ENCODE peak calls at places on chromosome 9, in nine cellular contexts. R is OCI-LY7; Y is fibroblast of gingiva; D is stimulated activated CD8-positive, alpha-beta memory T cell treated with anti-CD3 and anti-CD28 coated beads, Interleukin-7, amount 100 ng/mL, for 1 hour; O is amniotic stem cell; A is GM12892; V is CD8-positive, alpha-beta T cell; I is iris pigment epithelial cell; G is left ventricle myocardium inferior. S is an unnamed sample.

GRCh38 chr9:4936823-4937222 is 48.2 kb upstream of the JAK2 start:
- DNase-seq in Y (no peak), I (no peak), O (no peak), V (no peak), G (no peak), R (no peak), A (no peak), D (no peak), S (no peak)

GRCh38 chr9:36017278-36017677 is 19.4 kb upstream of the RECK start:
- DNase-seq in G (no peak), Y (no peak), R (no peak), O (no peak), I (no peak), D (no peak), V (no peak), A (no peak), S (no peak)

GRCh38 chr9:127805620-127806019 is 2.9 kb downstream of the FPGS start:
- DNase-seq in D (no peak), O (no peak), V (no peak), R (peak; percentile 65), A (no peak), G (no peak), Y (no peak), I (peak; percentile 31), S (no peak)

GRCh38 chr9:123434619-123435240 is 78.7 kb downstream of the CRB2 start:
- DNase-seq in A (no peak), D (no peak), R (no peak), G (no peak), Y (no peak), V (no peak), I (no peak), O (no peak), S (no peak)

GRCh38 chr9:73719660-73720059 is 568.0 kb downstream of the ANXA1 start:
- DNase-seq in I (peak; percentile 28), G (no peak), V (no peak), Y (no peak), R (no peak), A (no peak), D (no peak), O (no peak), S (no peak)

GRCh38 chr9:10366171-10366779 is 246.5 kb downstream of the PTPRD start:
- DNase-seq in R (peak; percentile 28), D (no peak), V (no peak), O (no peak), Y (no peak), I (peak; percentile 30), A (no peak), G (no peak), S (no peak)

GRCh38 chr9:114666841-114667240 is 9.2 kb upstream of the TEX53 start:
- DNase-seq in V (no peak), A (no peak), Y (no peak), D (no peak), R (no peak), O (no peak), G (no peak), I (no peak), S (no peak)

GRCh38 chr9:77816641-77817341 is 168.7 kb upstream of the GNA14 start:
- DNase-seq in D (no peak), G (no peak), O (no peak), I (peak; percentile 59), R (no peak), V (no peak), Y (no peak), A (no peak), S (no peak)

GRCh38 chr9:34224349-34224748 is 45.5 kb downstream of the UBAP1 start:
- DNase-seq in O (no peak), R (no peak), I (no peak), D (no peak), V (no peak), Y (no peak), A (no peak), G (no peak), S (no peak)

GRCh38 chr9:72990397-72991182 is 37.7 kb upstream of the ALDH1A1 start:
- DNase-seq in R (no peak), I (no peak), Y (no peak), O (no peak), A (no peak), G (no peak), D (no peak), V (no peak), S (no peak)

GRCh38 chr9:99931155-99931840 is 24.8 kb downstream of the STX17 start:
- DNase-seq in V (no peak), D (no peak), G (no peak), R (no peak), O (no peak), I (peak; percentile 29), Y (no peak), A (no peak), S (no peak)

GRCh38 chr9:132970306-132971062 is 8.0 kb upstream of the GFI1B start:
- DNase-seq in O (no peak), R (no peak), D (no peak), I (no peak), G (no peak), Y (no peak), V (no peak), A (no peak), S (no peak)

GRCh38 chr9:137349471-137350033 is 47.5 kb upstream of the NRARP start:
- DNase-seq in G (no peak), I (no peak), R (no peak), A (no peak), Y (no peak), D (no peak), V (no peak), O (no peak), S (no peak)

GRCh38 chr9:101366038-101366756 is 18.6 kb downstream of the BAAT start:
- DNase-seq in O (no peak), V (no peak), R (no peak), A (no peak), G (no peak), D (no peak), I (peak; percentile 1), Y (no peak), S (no peak)

GRCh38 chr9:31034311-31034710 is 1350.1 kb upstream of the ACO1 start:
- DNase-seq in G (no peak), R (no peak), I (peak; percentile 5), O (no peak), A (no peak), Y (no peak), V (no peak), D (no peak), S (no peak)

GRCh38 chr9:22228542-22228941 is 218.1 kb upstream of the DMRTA1 start:
- DNase-seq in R (no peak), D (no peak), V (no peak), G (no peak), Y (peak; percentile 12), A (no peak), O (no peak), I (peak; percentile 47), S (no peak)

GRCh38 chr9:132220069-132220468 is 58.2 kb downstream of the NTNG2 start:
- DNase-seq in I (peak; percentile 32), G (no peak), Y (no peak), R (no peak), V (no peak), D (no peak), O (no peak), A (no peak), S (no peak)

GRCh38 chr9:7320139-7320538 is 479.4 kb downstream of the DMAC1 start:
- DNase-seq in A (no peak), V (no peak), Y (peak; percentile 88), G (no peak), R (no peak), D (no peak), O (no peak), I (peak; percentile 78), S (no peak)

GRCh38 chr9:18459958-18460584 is 13.9 kb upstream of the ADAMTSL1 start:
- DNase-seq in G (no peak), D (no peak), V (no peak), O (peak; percentile 49), R (no peak), Y (peak; percentile 97), I (peak; percentile 95), A (no peak), S (no peak)

GRCh38 chr9:86141843-86142242 is 42.5 kb upstream of the GOLM1 start:
- DNase-seq in O (no peak), Y (no peak), I (no peak), V (no peak), R (no peak), D (no peak), G (no peak), A (no peak), S (no peak)

GRCh38 chr9:136661641-136662325 is 933 bp upstream of the EGFL7 start:
- DNase-seq in Y (no peak), A (no peak), I (no peak), O (no peak), R (no peak), G (no peak), V (no peak), D (no peak), S (no peak)

GRCh38 chr9:101671567-101671966 is 66.9 kb downstream of the GRIN3A start:
- DNase-seq in R (no peak), G (no peak), D (no peak), I (no peak), Y (no peak), O (no peak), V (no peak), A (no peak), S (no peak)

GRCh38 chr9:133609311-133610098 is at the start of gene FAM163B:
- DNase-seq in D (no peak), G (peak; percentile 29), R (no peak), A (no peak), V (no peak), I (peak; percentile 46), Y (no peak), O (no peak), S (peak; percentile 48)

GRCh38 chr9:118094387-118094786 is 390.2 kb downstream of the TLR4 start:
- DNase-seq in I (no peak), V (no peak), R (no peak), D (no peak), Y (no peak), A (no peak), O (no peak), G (no peak), S (no peak)

GRCh38 chr9:13568851-13569618 is 289.5 kb upstream of the MPDZ start:
- DNase-seq in I (no peak), G (peak; percentile 17), R (no peak), D (no peak), Y (no peak), V (no peak), O (no peak), A (no peak), S (peak; percentile 15)

GRCh38 chr9:5608298-5609254 is 20.3 kb upstream of the RIC1 start:
- DNase-seq in Y (no peak), G (no peak), R (peak; percentile 41), I (no peak), A (no peak), D (no peak), V (no peak), O (no peak), S (no peak)

GRCh38 chr9:136852664-136853595 is 784 bp downstream of the MAMDC4 start:
- DNase-seq in D (no peak), G (peak; percentile 18), A (no peak), I (no peak), R (no peak), O (no peak), V (no peak), Y (no peak), S (peak; percentile 61)

GRCh38 chr9:20253635-20254034 is 368.7 kb downstream of the MLLT3 start:
- DNase-seq in O (no peak), A (no peak), V (no peak), D (no peak), Y (no peak), R (no peak), I (no peak), G (no peak), S (no peak)

GRCh38 chr9:129501771-129502324 is 119.1 kb downstream of the C9orf50 start:
- DNase-seq in I (no peak), O (no peak), Y (no peak), G (no peak), A (no peak), V (no peak), R (no peak), D (no peak), S (peak; percentile 23)

GRCh38 chr9:107222020-107222522 is 61.0 kb upstream of the RAD23B start:
- DNase-seq in V (no peak), Y (no peak), D (no peak), G (no peak), I (peak; percentile 82), R (no peak), A (no peak), O (no peak), S (no peak)

GRCh38 chr9:127905788-127906191 is 6.4 kb upstream of the ST6GALNAC6 start:
- DNase-seq in O (no peak), V (peak; percentile 62), A (no peak), Y (no peak), I (no peak), R (peak; percentile 77), D (peak; percentile 43), G (no peak), S (peak; percentile 52)

S was measured in psoas muscle.